ENCODE peak calls at places on chromosomes 16 and 17, in five cellular contexts. S, V, O, U and A are unnamed samples.

GRCh38 chr16:74439685-74440084 is 18.4 kb upstream of the CLEC18B start:
- DNase-seq in O (no peak), V (no peak), U (no peak), S (peak), A (no peak)

GRCh38 chr17:9465216-9465921 is 110.3 kb downstream of the STX8 start:
- DNase-seq in O (peak), V (no peak), U (no peak), S (no peak), A (no peak)

GRCh38 chr17:4365628-4366311 is 705 bp downstream of the UBE2G1 start:
- DNase-seq in O (no peak), U (peak), S (peak), V (peak), A (peak)

GRCh38 chr16:89453662-89454321 is 36.6 kb downstream of the ANKRD11 start:
- DNase-seq in S (peak), V (no peak), U (no peak), O (peak), A (no peak)

GRCh38 chr16:63689068-63689467 is 1432.8 kb downstream of the CDH11 start:
- DNase-seq in S (no peak), O (no peak), V (no peak), U (no peak), A (no peak)

GRCh38 chr17:20133552-20133951 is 124.4 kb downstream of the SPECC1 start:
- DNase-seq in U (no peak), V (no peak), O (no peak), S (no peak), A (no peak)

GRCh38 chr17:17934796-17935195 is 37.4 kb downstream of the TOM1L2 start:
- DNase-seq in S (no peak), V (no peak), U (no peak), O (no peak), A (no peak)

GRCh38 chr17:71628306-71628705 is 492.5 kb upstream of the SOX9 start:
- DNase-seq in V (no peak), S (no peak), O (peak), U (no peak), A (no peak)

GRCh38 chr16:1378087-1378803 is 26.5 kb downstream of the GNPTG start:
- DNase-seq in S (no peak), V (no peak), U (no peak), O (no peak), A (peak)

GRCh38 chr17:47967607-47968252 is 3.2 kb upstream of the CDK5RAP3 start:
- DNase-seq in U (peak), O (peak), S (no peak), V (no peak), A (no peak)

GRCh38 chr17:62671553-62671952 is 44.1 kb downstream of the MRC2 start:
- DNase-seq in S (peak), U (no peak), V (no peak), O (no peak), A (peak)

GRCh38 chr17:63365366-63366237 is 80.5 kb downstream of the CYB561 start:
- DNase-seq in U (no peak), O (peak), V (no peak), S (no peak), A (no peak)

GRCh38 chr16:56231-56927 is 2.8 kb downstream of the SNRNP25 start:
- DNase-seq in U (no peak), S (no peak), V (no peak), O (no peak), A (no peak)

GRCh38 chr17:75073618-75074047 is 14.1 kb upstream of the SLC16A5 start:
- DNase-seq in V (no peak), O (no peak), U (peak), S (no peak), A (no peak)

GRCh38 chr17:68440526-68440925 is 16.8 kb downstream of the WIPI1 start:
- DNase-seq in S (no peak), O (no peak), V (no peak), U (no peak), A (no peak)
- H3K27ac ChIP-seq in S (no peak), O (no peak), V (no peak), U (peak), A (peak)

GRCh38 chr16:82630219-82630618 is 3.5 kb downstream of the CDH13 start:
- DNase-seq in U (no peak), V (no peak), S (no peak), O (peak), A (no peak)
- H3K4me2 ChIP-seq in U (no peak), V (no peak), S (no peak), O (peak), A (no peak)

GRCh38 chr16:66635406-66635805 is 30.9 kb downstream of the CMTM3 start:
- DNase-seq in S (no peak), U (no peak), V (no peak), O (no peak), A (no peak)

GRCh38 chr16:66637806-66638205 is 33.3 kb downstream of the CMTM3 start:
- DNase-seq in S (no peak), U (no peak), V (no peak), O (no peak), A (no peak)

GRCh38 chr16:66636199-66636598 is 31.7 kb downstream of the CMTM3 start:
- DNase-seq in O (no peak), S (no peak), U (no peak), V (no peak), A (no peak)

GRCh38 chr16:66639091-66639885 is 34.8 kb downstream of the CMTM3 start:
- DNase-seq in U (no peak), O (peak), S (no peak), V (no peak), A (no peak)

DNA sequence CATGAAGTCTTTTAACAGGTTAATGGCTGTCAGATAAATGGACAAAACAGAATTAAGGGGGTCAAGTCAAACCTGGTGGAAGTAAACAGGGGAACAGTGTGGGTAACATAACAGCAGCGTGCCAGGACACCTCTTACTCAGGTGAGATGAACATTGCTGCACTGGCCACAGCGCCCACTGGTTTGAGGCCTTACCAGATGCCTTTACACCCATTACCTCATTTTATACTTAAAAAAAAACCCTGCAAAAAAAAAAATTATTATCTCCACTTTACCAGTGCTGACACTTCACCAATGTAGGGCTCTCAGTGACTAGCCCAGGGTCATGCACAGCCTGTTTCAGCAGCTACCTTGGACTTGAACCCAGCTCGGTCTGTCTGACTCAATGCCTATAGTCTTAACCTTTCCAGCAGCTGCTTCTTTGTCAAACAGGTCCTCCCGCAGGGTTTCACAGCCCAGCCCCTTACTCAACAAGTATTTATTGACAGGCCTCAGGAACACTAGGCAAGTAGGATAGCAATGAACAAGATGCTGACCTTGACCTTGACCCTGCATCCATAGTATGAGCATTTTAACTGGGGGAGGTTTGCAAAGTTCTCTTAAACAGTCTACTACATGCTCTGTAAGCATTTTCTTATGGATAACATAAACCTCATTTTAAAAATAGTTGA is 30.2 kb downstream of the CMTM3 start:
- DNase-seq in O (no peak), S (no peak), V (no peak), U (no peak), A (no peak)
- H3K27ac ChIP-seq in O (no peak), S (no peak), V (no peak), U (no peak), A (no peak)

DNA sequence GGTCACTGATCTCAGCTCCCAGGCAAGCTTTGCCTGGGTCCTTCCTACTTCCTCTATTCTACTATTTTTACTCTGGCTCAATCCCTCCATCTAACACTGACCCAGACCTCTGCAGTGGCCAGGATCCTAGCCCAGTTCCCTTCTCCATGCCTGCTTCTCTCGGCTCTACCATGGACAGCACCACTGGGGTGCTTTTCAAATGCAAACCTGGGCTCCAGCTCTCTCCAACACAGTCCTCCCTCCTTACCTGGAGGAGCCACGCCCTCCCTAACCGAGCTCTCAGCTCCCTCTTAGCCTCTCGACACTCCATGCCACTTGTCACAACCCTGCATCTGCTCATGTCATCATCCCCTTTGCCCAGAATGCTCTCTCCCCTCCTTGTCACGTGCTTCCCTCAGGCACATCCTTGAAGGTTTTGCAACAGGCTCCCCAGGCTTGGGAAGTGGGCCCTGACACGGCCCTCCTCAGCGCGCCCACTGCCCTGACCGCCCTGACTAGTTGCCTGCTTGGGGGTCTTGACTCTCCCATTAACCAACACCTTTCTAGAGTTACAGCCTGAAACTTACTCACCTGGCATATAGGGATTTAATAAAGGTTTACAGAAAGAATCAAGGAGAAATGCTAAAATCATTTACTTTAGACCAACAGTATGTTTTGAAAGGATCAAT is 41.6 kb downstream of the MARF1 start:
- DNase-seq in O (no peak), S (no peak), U (no peak), V (no peak), A (no peak)
- H3K4me2 ChIP-seq in O (no peak), S (no peak), U (no peak), V (no peak), A (no peak)

DNA sequence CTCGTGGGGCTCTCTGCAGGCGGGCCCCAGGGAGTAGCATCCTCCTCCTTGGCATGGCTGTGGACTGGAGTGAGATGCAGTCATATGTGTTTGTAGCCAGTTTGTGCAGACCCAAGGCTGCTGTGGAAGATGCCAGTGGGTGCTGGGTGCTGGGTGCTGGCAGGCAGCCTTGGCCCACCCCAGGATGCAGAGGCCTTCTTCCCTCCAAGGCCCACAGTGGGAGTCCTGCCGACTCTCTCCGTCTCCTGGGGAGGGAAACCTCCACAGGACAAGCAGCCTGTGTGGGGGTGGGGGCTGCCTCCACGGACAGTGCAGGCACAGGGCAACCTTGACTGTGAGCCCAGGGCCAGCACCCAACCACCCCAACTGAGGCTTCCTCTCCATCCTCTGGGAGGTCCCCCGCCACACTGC is 13.8 kb upstream of the TMEM92 start:
- DNase-seq in O (no peak), V (no peak), U (peak), S (peak), A (no peak)
- H3K27ac ChIP-seq in O (no peak), V (no peak), U (peak), S (no peak), A (no peak)

GRCh38 chr16:70481929-70482536 is 27.6 kb downstream of the FCSK start:
- DNase-seq in S (no peak), U (no peak), O (peak), V (no peak), A (no peak)

GRCh38 chr16:70484867-70485266 is 30.5 kb downstream of the FCSK start:
- DNase-seq in V (no peak), O (no peak), U (no peak), S (no peak), A (no peak)

GRCh38 chr16:70482624-70483023 is 28.2 kb downstream of the FCSK start:
- DNase-seq in O (no peak), V (no peak), U (no peak), S (no peak), A (no peak)

GRCh38 chr16:70480127-70481105 is 26.0 kb downstream of the FCSK start:
- DNase-seq in S (no peak), U (no peak), V (no peak), O (no peak), A (no peak)

DNA sequence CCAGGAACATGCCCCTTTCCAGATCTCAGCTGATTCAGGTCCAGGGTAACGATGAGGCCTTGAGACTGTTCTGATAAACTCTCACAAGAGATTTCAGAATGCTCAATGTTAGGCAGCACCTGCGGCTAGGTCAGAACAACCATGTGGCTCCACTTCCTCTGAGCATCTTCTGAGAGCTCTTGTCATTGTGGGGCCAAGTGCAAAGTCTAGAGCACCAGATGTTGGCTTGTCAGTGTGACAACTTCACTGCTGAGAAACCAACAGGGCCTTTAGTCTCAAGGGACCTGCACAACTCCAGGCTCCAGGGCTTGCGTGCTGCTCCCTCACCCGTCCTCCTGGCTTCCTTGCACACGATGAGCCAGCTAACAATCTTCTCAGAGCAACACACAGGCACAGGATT is 29.0 kb downstream of the FCSK start:
- DNase-seq in S (no peak), O (no peak), V (no peak), U (no peak), A (peak)
- H3K4me2 ChIP-seq in S (no peak), O (no peak), V (no peak), U (no peak), A (no peak)

GRCh38 chr16:50204426-50205108 is 51.5 kb downstream of the TENT4B start:
- DNase-seq in S (no peak), V (no peak), O (no peak), U (no peak), A (no peak)
- H3K27ac ChIP-seq in S (no peak), V (no peak), O (no peak), U (peak), A (no peak)

GRCh38 chr16:13911871-13912270 is 8.1 kb upstream of the ERCC4 start:
- DNase-seq in U (no peak), O (no peak), V (no peak), S (no peak), A (no peak)

GRCh38 chr16:13907431-13907830 is 12.5 kb upstream of the ERCC4 start:
- DNase-seq in O (no peak), V (no peak), U (no peak), S (no peak), A (no peak)

GRCh38 chr16:13909069-13909468 is 10.9 kb upstream of the ERCC4 start:
- DNase-seq in O (no peak), V (no peak), S (no peak), U (no peak), A (no peak)

GRCh38 chr16:13911306-13911705 is 8.6 kb upstream of the ERCC4 start:
- DNase-seq in O (no peak), U (no peak), S (no peak), V (no peak), A (no peak)

GRCh38 chr16:13909872-13910303 is 10.1 kb upstream of the ERCC4 start:
- DNase-seq in S (no peak), V (no peak), O (peak), U (peak), A (no peak)
- H3K4me2 ChIP-seq in S (no peak), V (no peak), O (no peak), U (peak), A (no peak)

DNA sequence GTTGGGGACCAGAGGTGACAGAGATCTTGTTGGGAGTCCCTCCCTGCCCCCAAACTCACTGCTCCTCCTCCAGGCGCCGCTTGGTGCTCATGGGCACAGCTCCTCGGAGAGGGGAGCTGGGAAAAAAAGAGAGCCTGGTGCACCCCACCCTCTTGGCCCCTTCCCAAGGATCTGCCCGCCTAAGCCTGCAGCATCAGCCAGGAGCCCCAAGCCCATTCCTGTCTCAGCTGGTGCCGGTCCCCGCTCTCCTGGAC is 400 bp downstream of the HCFC1R1 start:
- DNase-seq in O (no peak), S (no peak), V (no peak), U (peak), A (no peak)
- H3K27ac ChIP-seq in O (peak), S (peak), V (peak), U (peak), A (peak)